ENCODE peak calls at places on chromosomes 16 and 17, in nine cellular contexts. Z, F, O, V, S, M, Q, G and N are unnamed samples. For H3K4me1, the result is how much of the 10 kb centered on the place peaks cover.

GRCh38 chr16:30151091-30151490 is 28.1 kb upstream of the MAPK3 start:
- DNase-seq in Z (no peak), F (no peak), O (no peak), V (peak), S (no peak), M (no peak), Q (no peak), G (no peak), N (no peak)

GRCh38 chr16:57372372-57373116 is at the start of gene CX3CL1:
- DNase-seq in Z (peak), F (peak), O (no peak), V (no peak), S (peak), M (no peak), Q (no peak), G (peak), N (peak)

GRCh38 chr17:34988644-34989043 is 8.3 kb downstream of the LIG3 start:
- DNase-seq in Z (no peak), F (no peak), O (no peak), V (no peak), S (no peak), M (no peak), Q (no peak), G (no peak), N (no peak)

GRCh38 chr17:70527364-70527888 is 358.1 kb downstream of the KCNJ2 start:
- DNase-seq in Z (no peak), F (no peak), O (no peak), V (no peak), S (no peak), M (no peak), Q (no peak), G (no peak), N (no peak)

GRCh38 chr16:49344401-49344800 is 29.2 kb upstream of the C16orf78 start:
- DNase-seq in Z (no peak), F (no peak), O (no peak), V (no peak), S (no peak), M (no peak), Q (no peak), G (no peak), N (no peak)

GRCh38 chr17:50055426-50056216 is at the start of gene ITGA3:
- DNase-seq in Z (peak), F (peak), O (peak), V (peak), S (peak), M (peak), Q (peak), G (peak), N (peak)

GRCh38 chr17:12024332-12024731 is 3.7 kb downstream of the MAP2K4 start:
- DNase-seq in Z (no peak), F (no peak), O (no peak), V (no peak), S (no peak), M (no peak), Q (peak), G (no peak), N (no peak)

GRCh38 chr17:41914358-41914766 is 4.4 kb downstream of the ACLY start:
- DNase-seq in Z (peak), F (no peak), O (no peak), V (no peak), S (no peak), M (no peak), Q (no peak), G (peak), N (no peak)

GRCh38 chr16:67641779-67642708 is 2.9 kb upstream of the CARMIL2 start:
- DNase-seq in Z (no peak), F (no peak), O (no peak), V (no peak), S (no peak), M (no peak), Q (no peak), G (no peak), N (peak)

GRCh38 chr16:67006930-67007658 is 18.7 kb downstream of the CES4A start:
- DNase-seq in Z (no peak), F (no peak), O (no peak), V (no peak), S (no peak), M (no peak), Q (no peak), G (no peak), N (no peak)

GRCh38 chr17:33192961-33193911 is 99.9 kb downstream of the ASIC2 start:
- DNase-seq in Z (peak), F (no peak), O (no peak), V (no peak), S (no peak), M (no peak), Q (no peak), G (peak), N (no peak)

GRCh38 chr16:77899416-77899815 is 111.1 kb downstream of the VAT1L start:
- DNase-seq in Z (no peak), F (no peak), O (no peak), V (no peak), S (no peak), M (no peak), Q (no peak), G (no peak), N (no peak)

GRCh38 chr17:80619535-80620235 is 75.0 kb downstream of the RPTOR start:
- DNase-seq in Z (peak), F (no peak), O (no peak), V (no peak), S (no peak), M (no peak), Q (peak), G (no peak), N (no peak)

GRCh38 chr16:11583171-11583570 is 3.5 kb downstream of the LITAF start:
- DNase-seq in Z (no peak), F (no peak), O (no peak), V (no peak), S (peak), M (no peak), Q (no peak), G (no peak), N (no peak)

GRCh38 chr17:607341-608060 is 107.1 kb downstream of the VPS53 start:
- DNase-seq in Z (no peak), F (no peak), O (no peak), V (no peak), S (no peak), M (no peak), Q (no peak), G (no peak), N (no peak)

GRCh38 chr17:34665150-34665802 is 85.9 kb downstream of the TMEM132E start:
- DNase-seq in Z (peak), F (no peak), O (no peak), V (no peak), S (no peak), M (peak), Q (no peak), G (no peak), N (no peak)

GRCh38 chr16:51149251-51149661 is 1.8 kb downstream of the SALL1 start:
- DNase-seq in Z (no peak), F (no peak), O (no peak), V (no peak), S (no peak), M (no peak), Q (no peak), G (peak), N (no peak)

GRCh38 chr17:78514521-78514920 is 62.7 kb downstream of the DNAH17 start:
- DNase-seq in Z (no peak), F (no peak), O (no peak), V (no peak), S (no peak), M (no peak), Q (no peak), G (no peak), N (no peak)

GRCh38 chr17:57447357-57448019 is 191.2 kb downstream of the MSI2 start:
- DNase-seq in Z (no peak), F (no peak), O (no peak), V (no peak), S (no peak), M (no peak), Q (no peak), G (no peak), N (no peak)
- H3K4me1 ChIP-seq in Z (under half), F (under half), O (under half), V (under half), S (under half), M (half or more), Q (under half), G (under half), N (under half)

GRCh38 chr17:27477971-27478684 is 21.9 kb downstream of the KSR1 start:
- DNase-seq in Z (no peak), F (no peak), O (no peak), V (no peak), S (no peak), M (no peak), Q (no peak), G (no peak), N (no peak)
- H3K4me1 ChIP-seq in Z (under half), F (under half), O (half or more), V (under half), S (under half), M (under half), Q (under half), G (under half), N (under half)

DNA sequence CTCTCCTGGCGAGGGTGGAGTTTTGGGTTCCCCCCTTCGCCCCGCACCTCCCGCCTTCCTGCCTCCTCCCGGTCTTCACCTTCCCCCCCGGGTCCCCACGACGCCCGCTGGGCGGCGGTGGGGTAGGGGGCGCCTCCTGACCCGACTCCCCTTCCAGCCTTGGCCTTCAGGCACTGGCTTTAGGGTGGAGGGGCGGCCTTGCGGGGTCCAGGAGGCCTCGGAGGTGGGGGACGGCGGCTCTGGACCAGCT is 2.4 kb downstream of the SLC16A3 start:
- DNase-seq in Z (no peak), F (no peak), O (no peak), V (no peak), S (no peak), M (no peak), Q (no peak), G (no peak), N (no peak)
- H3K4me1 ChIP-seq in Z (under half), F (under half), O (under half), V (under half), S (under half), M (under half), Q (half or more), G (under half), N (under half)

DNA sequence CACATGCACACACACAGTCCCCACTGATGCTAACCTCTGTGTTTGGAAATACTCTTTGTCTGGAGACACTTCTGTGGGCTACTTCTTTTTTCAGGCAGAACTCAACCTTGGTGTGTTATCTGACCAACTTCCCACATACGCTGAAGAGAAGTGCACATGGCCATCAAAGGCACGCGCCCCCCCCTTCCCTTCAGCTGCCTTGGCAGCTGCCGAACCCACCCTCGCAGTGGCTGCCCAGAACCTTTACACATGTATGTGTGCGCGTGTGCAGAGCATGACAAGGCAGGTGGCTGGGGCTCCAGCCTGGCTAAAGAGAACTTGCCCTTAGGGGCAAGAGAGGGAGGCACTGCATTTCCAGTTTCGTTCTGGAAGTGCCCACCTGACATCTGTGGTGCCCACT is 3.9 kb downstream of the RAPGEFL1 start:
- DNase-seq in Z (no peak), F (no peak), O (no peak), V (no peak), S (no peak), M (no peak), Q (no peak), G (no peak), N (no peak)
- H3K4me1 ChIP-seq in Z (under half), F (under half), O (under half), V (under half), S (under half), M (under half), Q (under half), G (under half), N (under half)

GRCh38 chr17:61382796-61383688 is 16.6 kb upstream of the TBX2 start:
- DNase-seq in Z (no peak), F (no peak), O (no peak), V (no peak), S (no peak), M (no peak), Q (no peak), G (no peak), N (no peak)
- H3K4me1 ChIP-seq in Z (under half), F (under half), O (under half), V (under half), S (under half), M (under half), Q (under half), G (under half), N (under half)

DNA sequence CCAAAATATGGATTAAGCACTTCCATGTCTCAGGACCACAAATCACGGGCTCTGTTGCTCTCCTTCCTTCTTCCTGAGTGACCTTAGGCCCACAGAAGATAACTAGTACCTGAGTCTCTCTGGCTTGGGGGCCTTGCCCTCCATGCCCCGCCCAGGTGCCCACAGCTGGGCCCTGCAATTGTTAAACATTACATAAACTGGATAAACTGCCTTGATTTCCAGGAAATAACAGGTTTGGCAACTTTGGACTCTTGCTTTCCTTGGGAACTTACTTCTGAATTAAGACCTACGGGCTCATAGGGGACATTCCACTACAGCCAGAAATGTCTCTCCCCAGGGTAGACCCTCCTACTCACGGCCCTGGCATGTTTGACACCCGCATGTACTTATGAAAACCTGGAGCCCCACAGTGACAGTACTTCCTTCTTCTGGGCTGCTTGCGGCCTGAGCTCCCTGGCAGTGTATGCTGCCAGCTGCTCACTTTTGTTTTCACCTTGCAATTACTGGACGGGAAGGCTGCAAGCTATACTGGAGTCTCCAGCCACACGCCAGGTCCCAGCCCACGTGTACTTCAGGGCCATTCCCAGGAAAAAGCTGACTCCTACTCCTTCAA is 2.3 kb upstream of the UBALD2 start:
- DNase-seq in Z (no peak), F (peak), O (no peak), V (peak), S (no peak), M (peak), Q (no peak), G (no peak), N (peak)
- H3K4me1 ChIP-seq in Z (under half), F (under half), O (under half), V (under half), S (under half), M (half or more), Q (under half), G (under half), N (half or more)

GRCh38 chr16:84825896-84826557 is 6.2 kb downstream of the CRISPLD2 start:
- DNase-seq in Z (no peak), F (no peak), O (no peak), V (no peak), S (peak), M (no peak), Q (no peak), G (no peak), N (no peak)

GRCh38 chr16:84827897-84828296 is 8.1 kb downstream of the CRISPLD2 start:
- DNase-seq in Z (no peak), F (no peak), O (no peak), V (no peak), S (no peak), M (no peak), Q (no peak), G (no peak), N (no peak)

GRCh38 chr16:84828322-84828721 is 8.5 kb downstream of the CRISPLD2 start:
- DNase-seq in Z (no peak), F (no peak), O (no peak), V (no peak), S (no peak), M (no peak), Q (no peak), G (no peak), N (no peak)

GRCh38 chr16:84827131-84827574 is 7.4 kb downstream of the CRISPLD2 start:
- DNase-seq in Z (no peak), F (no peak), O (no peak), V (no peak), S (peak), M (no peak), Q (no peak), G (no peak), N (no peak)

DNA sequence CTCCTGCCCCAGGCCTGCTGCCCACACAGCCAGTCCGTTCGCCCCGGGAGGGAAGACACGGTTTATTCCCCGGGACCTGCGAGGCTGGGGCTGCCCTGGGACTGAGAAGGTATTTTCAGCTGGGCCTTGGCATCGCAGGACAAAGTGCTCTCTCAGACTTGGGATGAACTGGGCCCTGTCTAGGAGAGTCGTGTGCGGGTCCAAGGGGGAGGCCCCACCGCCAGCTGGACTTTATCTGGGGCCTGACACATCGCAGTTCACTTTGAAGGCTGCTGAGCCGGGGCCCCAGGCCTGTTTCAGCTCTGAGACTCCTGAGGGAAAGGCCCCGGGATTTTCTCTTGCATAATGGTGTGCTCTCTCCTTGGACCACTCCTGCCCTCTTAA is 6.8 kb downstream of the CRISPLD2 start:
- DNase-seq in Z (no peak), F (no peak), O (no peak), V (no peak), S (peak), M (no peak), Q (no peak), G (no peak), N (no peak)
- H3K4me1 ChIP-seq in Z (under half), F (under half), O (under half), V (under half), S (under half), M (under half), Q (under half), G (under half), N (under half)

DNA sequence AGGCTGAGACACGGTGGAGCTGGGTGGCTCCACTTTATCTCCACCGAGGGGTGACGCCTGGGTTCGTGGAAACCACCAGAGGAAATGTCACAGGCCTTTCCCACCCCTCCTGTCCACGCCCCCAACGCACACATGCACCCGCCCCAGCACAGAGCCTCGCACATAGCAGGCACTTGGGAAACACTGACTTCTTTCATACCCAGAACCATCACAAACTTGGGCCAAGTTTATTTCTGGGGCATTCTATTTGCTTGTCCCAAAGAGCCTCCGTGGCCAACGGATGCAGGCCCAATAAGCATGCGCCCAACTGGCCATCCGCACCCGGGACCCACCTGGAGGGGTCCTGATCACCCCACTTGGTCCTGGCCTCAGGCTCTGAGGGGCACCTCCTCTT is 3.3 kb downstream of the BCAR1 start:
- DNase-seq in Z (no peak), F (no peak), O (no peak), V (no peak), S (no peak), M (no peak), Q (no peak), G (no peak), N (no peak)
- H3K4me1 ChIP-seq in Z (under half), F (half or more), O (under half), V (under half), S (half or more), M (under half), Q (half or more), G (under half), N (half or more)